ENCODE peak calls at places on chromosomes 12 and 14, in six cellular contexts. G is posterior cingulate gyrus, C is Karpas-422, S is H9, Z is esophagus squamous epithelium, N is NCI-H1105. U is an unnamed sample.

GRCh38 chr12:92953747-92954146 is 24.7 kb upstream of the EEA1 start:
- DNase-seq in G (no peak), Z (no peak), N (no peak), C (peak), S (no peak), U (peak)

GRCh38 chr12:67449591-67450052 is 180.5 kb downstream of the CAND1 start:
- DNase-seq in Z (no peak), G (no peak), N (no peak), S (no peak), C (peak), U (no peak)

GRCh38 chr12:114636723-114637480 is 47.1 kb downstream of the TBX3 start:
- DNase-seq in N (no peak), S (peak), G (no peak), C (no peak), Z (no peak), U (peak)

GRCh38 chr14:94648801-94649200 is 36.6 kb downstream of the SERPINA3 start:
- DNase-seq in Z (no peak), C (no peak), N (no peak), S (no peak), G (no peak), U (no peak)

GRCh38 chr12:53499261-53500118 is at the start of gene MAP3K12:
- DNase-seq in G (peak), S (peak), N (no peak), C (peak), Z (no peak), U (peak)

GRCh38 chr12:66453837-66454236 is 151.5 kb downstream of the HELB start:
- DNase-seq in N (no peak), C (no peak), S (no peak), G (no peak), Z (no peak), U (no peak)

GRCh38 chr12:1083888-1084262 is 92.9 kb downstream of the ERC1 start:
- DNase-seq in Z (no peak), S (no peak), C (peak), N (peak), G (no peak), U (peak)

GRCh38 chr14:99716091-99716849 is 32.2 kb downstream of the CYP46A1 start:
- DNase-seq in Z (no peak), G (no peak), N (no peak), S (peak), C (no peak), U (no peak)

GRCh38 chr12:121252712-121253345 is 42.9 kb downstream of the P2RX4 start:
- DNase-seq in N (no peak), S (no peak), C (peak), G (no peak), Z (no peak), U (peak)

GRCh38 chr12:87529386-87529785 is 499.8 kb downstream of the C12orf50 start:
- DNase-seq in S (no peak), Z (no peak), C (no peak), N (no peak), G (no peak), U (peak)

GRCh38 chr12:94169495-94169894 is 21.1 kb downstream of the PLXNC1 start:
- DNase-seq in Z (no peak), S (no peak), N (no peak), G (no peak), C (no peak), U (no peak)

GRCh38 chr14:23294734-23295561 is 7.7 kb downstream of the PPP1R3E start:
- DNase-seq in G (peak), N (peak), Z (no peak), S (peak), C (peak), U (peak)

GRCh38 chr12:26787125-26787495 is 45.9 kb downstream of the ITPR2 start:
- DNase-seq in Z (no peak), G (no peak), S (no peak), C (no peak), N (no peak), U (peak)

GRCh38 chr14:29911815-29912214 is 15.8 kb downstream of the PRKD1 start:
- DNase-seq in C (no peak), Z (no peak), S (no peak), N (peak), G (no peak), U (no peak)

GRCh38 chr12:39413836-39414771 is 28.8 kb downstream of the KIF21A start:
- DNase-seq in C (no peak), S (no peak), N (no peak), G (no peak), Z (no peak), U (no peak)

GRCh38 chr14:65696801-65697200 is 284.3 kb downstream of the FUT8 start:
- DNase-seq in S (no peak), N (no peak), Z (no peak), G (no peak), C (no peak), U (no peak)

GRCh38 chr12:49748306-49748705 is 6.9 kb downstream of the TMBIM6 start:
- DNase-seq in C (no peak), S (no peak), G (no peak), N (no peak), Z (no peak), U (no peak)

GRCh38 chr12:123047289-123047688 is 66.8 kb downstream of the ARL6IP4 start:
- DNase-seq in G (no peak), C (no peak), N (no peak), Z (no peak), S (no peak), U (no peak)

GRCh38 chr14:95713596-95714371 is at the start of gene TCL1A:
- DNase-seq in C (peak), N (no peak), S (peak), G (no peak), Z (no peak), U (no peak)

GRCh38 chr14:92924247-92924646 is 1.3 kb downstream of the CHGA start:
- DNase-seq in N (no peak), Z (no peak), S (peak), C (no peak), G (no peak), U (no peak)

GRCh38 chr14:87992349-87992719 is 648 bp downstream of the GALC start:
- DNase-seq in G (no peak), S (peak), Z (no peak), C (no peak), N (no peak), U (no peak)

GRCh38 chr12:3135522-3136461 is 58.6 kb downstream of the TSPAN9 start:
- DNase-seq in G (peak), C (peak), Z (no peak), S (peak), N (peak), U (peak)

GRCh38 chr12:29722164-29722563 is 61.6 kb downstream of the TMTC1 start:
- DNase-seq in G (no peak), C (no peak), S (no peak), Z (no peak), N (no peak), U (no peak)

GRCh38 chr12:131482686-131483085 is 228.2 kb upstream of the SFSWAP start:
- DNase-seq in C (no peak), S (no peak), Z (no peak), N (no peak), G (no peak), U (no peak)

GRCh38 chr12:11756022-11756421 is 106.5 kb downstream of the ETV6 start:
- DNase-seq in Z (no peak), C (no peak), N (no peak), G (no peak), S (no peak), U (no peak)

GRCh38 chr12:82672811-82673495 is 13.8 kb upstream of the TMTC2 start:
- DNase-seq in N (no peak), C (no peak), Z (no peak), G (no peak), S (no peak), U (no peak)

U was measured in NCI-H82.